ENCODE peak calls at places on chromosome 5, in nine cellular contexts. Q is NCI-H1092 treated with DMSO at 0.1 percent for 48 hours, Z is naive B cell, C is mammary epithelial cell, I is aorta, S is NCI-H82, T is kidney glomerular epithelial cell, J is AG04450, R is NCI-H2029 treated with DMSO at 0.1 percent for 48 hours. W is an unnamed sample.

GRCh38 chr5:180424094-180424493 is 70.1 kb upstream of the CNOT6 start:
- DNase-seq in Q (no peak), Z (no peak), C (no peak), I (no peak), S (no peak), T (no peak), J (no peak), R (no peak), W (no peak)

GRCh38 chr5:132238169-132238744 is 10.6 kb upstream of the P4HA2 start:
- DNase-seq in Q (no peak), Z (peak; percentile 55), C (peak; percentile 50), I (peak; percentile 80), S (peak; percentile 71), T (peak; percentile 59), J (no peak), R (peak; percentile 27), W (peak; percentile 69)

GRCh38 chr5:124544366-124545055 is 201.9 kb downstream of the ZNF608 start:
- DNase-seq in Q (no peak), Z (no peak), C (peak; percentile 33), I (no peak), S (no peak), T (peak; percentile 1), J (no peak), R (no peak), W (no peak)

GRCh38 chr5:448766-449090 is 5.8 kb downstream of the EXOC3 start:
- DNase-seq in Q (no peak), Z (no peak), C (no peak), I (no peak), S (no peak), T (no peak), J (no peak), R (no peak), W (no peak)

GRCh38 chr5:169548315-169548714 is 35.3 kb upstream of the SPDL1 start:
- DNase-seq in Q (peak; percentile 13), Z (no peak), C (peak; percentile 38), I (no peak), S (peak; percentile 52), T (peak; percentile 80), J (no peak), R (no peak), W (peak; percentile 57)

GRCh38 chr5:68711311-68712200 is 382.3 kb upstream of the SLC30A5 start:
- DNase-seq in Q (no peak), Z (peak; percentile 48), C (no peak), I (no peak), S (peak; percentile 55), T (no peak), J (no peak), R (no peak), W (no peak)

GRCh38 chr5:149128023-149128875 is 13.0 kb upstream of the ABLIM3 start:
- DNase-seq in Q (peak; percentile 1), Z (no peak), C (no peak), I (no peak), S (peak; percentile 60), T (peak; percentile 37), J (no peak), R (no peak), W (peak; percentile 16)

GRCh38 chr5:175748650-175749049 is 90.8 kb downstream of the HRH2 start:
- DNase-seq in Q (no peak), Z (no peak), C (no peak), I (no peak), S (no peak), T (no peak), J (no peak), R (no peak), W (no peak)

GRCh38 chr5:3222924-3223323 is 372.7 kb upstream of the IRX1 start:
- DNase-seq in Q (no peak), Z (no peak), C (no peak), I (no peak), S (no peak), T (no peak), J (no peak), R (no peak), W (no peak)

GRCh38 chr5:39419830-39420229 is 5.0 kb downstream of the DAB2 start:
- DNase-seq in Q (no peak), Z (no peak), C (no peak), I (no peak), S (no peak), T (peak; percentile 3), J (no peak), R (no peak), W (no peak)

GRCh38 chr5:96572864-96573512 is 89.2 kb upstream of the CAST start:
- DNase-seq in Q (no peak), Z (no peak), C (peak; percentile 97), I (no peak), S (no peak), T (peak; percentile 85), J (peak; percentile 93), R (no peak), W (peak; percentile 93)

GRCh38 chr5:75681125-75681830 is 36.0 kb downstream of the POC5 start:
- DNase-seq in Q (peak; percentile 37), Z (peak; percentile 31), C (peak; percentile 40), I (no peak), S (peak; percentile 56), T (peak; percentile 90), J (no peak), R (peak; percentile 17), W (peak; percentile 50)

GRCh38 chr5:108743344-108743743 is 4.4 kb upstream of the FER start:
- DNase-seq in Q (no peak), Z (no peak), C (no peak), I (no peak), S (no peak), T (no peak), J (no peak), R (no peak), W (no peak)

GRCh38 chr5:166341708-166342329 is 1949.6 kb upstream of the WWC1 start:
- DNase-seq in Q (no peak), Z (no peak), C (no peak), I (no peak), S (peak; percentile 21), T (no peak), J (no peak), R (no peak), W (no peak)

GRCh38 chr5:149445739-149446369 is 66.8 kb upstream of the IL17B start:
- DNase-seq in Q (no peak), Z (no peak), C (peak; percentile 78), I (no peak), S (no peak), T (peak; percentile 98), J (peak; percentile 88), R (no peak), W (peak; percentile 89)

GRCh38 chr5:116583085-116583766 is 8.6 kb upstream of the SEMA6A start:
- DNase-seq in Q (no peak), Z (no peak), C (peak; percentile 82), I (no peak), S (no peak), T (peak; percentile 62), J (no peak), R (no peak), W (peak; percentile 76)

GRCh38 chr5:27594141-27594540 is 555.8 kb upstream of the CDH9 start:
- DNase-seq in Q (no peak), Z (no peak), C (no peak), I (no peak), S (peak; percentile 42), T (no peak), J (no peak), R (no peak), W (no peak)